ENCODE peak calls at places on chromosomes 7 and 10, in seven cellular contexts. V is heart right ventricle; X is CD8-positive, alpha-beta memory T cell; Y is MM.1S; O is A549; M is cardiac muscle cell; U is SK-N-SH. A is an unnamed sample.

GRCh38 chr7:30754315-30754877 is 2.5 kb downstream of the INMT start:
- DNase-seq in V (no peak), X (no peak), Y (no peak), O (no peak), M (no peak), U (no peak), A (no peak)

GRCh38 chr7:139771001-139771956 is 6.5 kb downstream of the HIPK2 start:
- DNase-seq in V (no peak), X (no peak), Y (no peak), O (peak; percentile 50), M (no peak), U (no peak), A (no peak)

GRCh38 chr10:69232252-69232651 is 12.1 kb downstream of the HKDC1 start:
- DNase-seq in V (no peak), X (no peak), Y (no peak), O (peak; percentile 86), M (no peak), U (no peak), A (no peak)

GRCh38 chr10:31508882-31509281 is 189.9 kb downstream of the ZEB1 start:
- DNase-seq in V (no peak), X (no peak), Y (no peak), O (no peak), M (no peak), U (no peak), A (no peak)

GRCh38 chr10:63700935-63701263 is 179.7 kb downstream of the REEP3 start:
- DNase-seq in V (no peak), X (no peak), Y (no peak), O (no peak), M (no peak), U (no peak), A (no peak)

GRCh38 chr7:49483142-49483541 is 290.3 kb upstream of the VWC2 start:
- DNase-seq in V (peak; percentile 6), X (no peak), Y (peak; percentile 28), O (peak; percentile 1), M (peak; percentile 16), U (peak; percentile 6), A (no peak)

GRCh38 chr7:45036317-45036716 is 36.3 kb downstream of the CCM2 start:
- DNase-seq in V (no peak), X (no peak), Y (no peak), O (no peak), M (no peak), U (no peak), A (no peak)

GRCh38 chr10:43125274-43125845 is 12.9 kb upstream of the CSGALNACT2 start:
- DNase-seq in V (no peak), X (no peak), Y (no peak), O (no peak), M (no peak), U (no peak), A (no peak)

GRCh38 chr7:131517218-131517923 is 39.1 kb downstream of the PODXL start:
- DNase-seq in V (no peak), X (no peak), Y (no peak), O (no peak), M (no peak), U (no peak), A (no peak)

GRCh38 chr7:100692578-100692961 is 1.5 kb downstream of the GIGYF1 start:
- DNase-seq in V (no peak), X (no peak), Y (no peak), O (no peak), M (no peak), U (no peak), A (no peak)

GRCh38 chr10:7866191-7866590 is 47.9 kb downstream of the TAF3 start:
- DNase-seq in V (no peak), X (no peak), Y (no peak), O (no peak), M (peak; percentile 40), U (no peak), A (no peak)

GRCh38 chr10:124025152-124025551 is 68.2 kb downstream of the CHST15 start:
- DNase-seq in V (no peak), X (no peak), Y (no peak), O (no peak), M (no peak), U (no peak), A (no peak)

GRCh38 chr7:103796296-103796962 is 193.0 kb downstream of the RELN start:
- DNase-seq in V (no peak), X (no peak), Y (no peak), O (no peak), M (no peak), U (no peak), A (no peak)

GRCh38 chr7:104366390-104366789 is 38.0 kb downstream of the LHFPL3 start:
- DNase-seq in V (no peak), X (no peak), Y (no peak), O (no peak), M (no peak), U (no peak), A (no peak)

GRCh38 chr10:47076949-47077348 is 165.7 kb downstream of the PTPN20 start:
- DNase-seq in V (no peak), X (no peak), Y (no peak), O (no peak), M (no peak), U (no peak), A (no peak)

GRCh38 chr7:22541789-22542188 is 41.8 kb upstream of the STEAP1B start:
- DNase-seq in V (no peak), X (no peak), Y (no peak), O (no peak), M (no peak), U (no peak), A (no peak)

GRCh38 chr10:24277771-24278518 is 69.0 kb downstream of the KIAA1217 start:
- DNase-seq in V (peak; percentile 28), X (no peak), Y (no peak), O (no peak), M (no peak), U (no peak), A (no peak)

GRCh38 chr10:132539431-132539839 is 1.8 kb downstream of the INPP5A start:
- DNase-seq in V (peak; percentile 39), X (no peak), Y (no peak), O (no peak), M (no peak), U (no peak), A (peak; percentile 38)

GRCh38 chr7:69285856-69286255 is 312.4 kb upstream of the AUTS2 start:
- DNase-seq in V (no peak), X (no peak), Y (no peak), O (no peak), M (no peak), U (no peak), A (no peak)

GRCh38 chr7:28239823-28240204 is 59.2 kb upstream of the JAZF1 start:
- DNase-seq in V (no peak), X (no peak), Y (no peak), O (no peak), M (no peak), U (no peak), A (no peak)

DNA sequence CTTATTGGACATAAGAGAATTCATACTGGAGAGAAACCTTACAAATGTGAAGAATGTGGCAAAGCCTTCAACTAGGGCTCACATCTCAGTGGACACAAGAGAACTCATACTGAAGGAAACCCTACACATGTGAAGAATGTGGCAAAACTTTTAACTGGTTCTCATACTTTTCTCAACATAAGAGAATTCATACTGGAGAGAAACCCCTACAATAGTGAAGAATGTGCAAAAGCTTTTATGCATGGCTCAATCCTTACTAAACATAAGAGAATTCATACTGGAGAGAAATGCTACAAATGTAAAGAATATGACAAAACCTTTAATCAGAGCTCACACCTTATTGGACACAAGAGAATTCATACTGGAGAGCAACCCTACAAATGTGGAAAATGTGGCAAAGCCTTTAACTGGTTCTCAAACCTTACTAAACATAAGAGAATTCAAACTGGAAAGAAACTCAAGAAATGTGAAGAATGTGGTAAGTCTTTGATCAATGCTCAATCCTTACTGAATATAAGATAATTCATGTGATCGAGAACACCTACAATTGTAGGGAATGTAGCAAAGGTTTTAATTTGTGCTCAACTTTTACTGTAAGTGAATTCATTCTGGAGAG is 121.8 kb upstream of the ZNF722 start:
- DNase-seq in V (no peak), X (no peak), Y (no peak), O (no peak), M (no peak), U (no peak), A (no peak)
- H3K9me3 ChIP-seq in V (peaks cover 26% of the 10 kb centered on the region), X (peaks cover 26% of the 10 kb centered on the region), Y (no peaks in the 10 kb centered on the region), O (peaks cover 41% of the 10 kb centered on the region), M (peaks cover 3% of the 10 kb centered on the region), U (peaks cover 49% of the 10 kb centered on the region), A (no peaks in the 10 kb centered on the region)

DNA sequence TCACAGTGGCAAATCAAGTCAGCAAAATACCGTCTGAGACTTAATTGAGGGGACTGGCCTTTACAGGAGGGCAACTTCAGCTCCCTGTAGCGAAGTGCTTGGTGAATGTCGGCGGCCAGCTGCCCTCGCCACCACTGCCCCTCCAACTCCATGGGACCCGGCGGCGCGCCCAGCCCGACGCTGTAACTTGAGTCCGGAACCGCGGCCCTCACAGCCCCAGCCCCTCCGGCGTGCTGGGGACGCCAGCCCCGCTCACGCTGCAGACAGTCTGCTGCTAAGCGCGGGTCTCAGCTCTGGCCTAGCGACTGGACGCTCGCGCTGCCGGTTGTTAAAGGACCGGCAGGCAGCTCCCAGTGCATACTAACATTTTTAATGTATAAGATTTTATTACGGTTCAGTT is 113.4 kb upstream of the NUPR2 start:
- DNase-seq in V (no peak), X (no peak), Y (no peak), O (no peak), M (no peak), U (peak; percentile 16), A (no peak)
- H3K9me3 ChIP-seq in V (no peaks in the 10 kb centered on the region), X (no peaks in the 10 kb centered on the region), Y (no peaks in the 10 kb centered on the region), O (no peaks in the 10 kb centered on the region), M (no peaks in the 10 kb centered on the region), U (no peaks in the 10 kb centered on the region), A (no peaks in the 10 kb centered on the region)

DNA sequence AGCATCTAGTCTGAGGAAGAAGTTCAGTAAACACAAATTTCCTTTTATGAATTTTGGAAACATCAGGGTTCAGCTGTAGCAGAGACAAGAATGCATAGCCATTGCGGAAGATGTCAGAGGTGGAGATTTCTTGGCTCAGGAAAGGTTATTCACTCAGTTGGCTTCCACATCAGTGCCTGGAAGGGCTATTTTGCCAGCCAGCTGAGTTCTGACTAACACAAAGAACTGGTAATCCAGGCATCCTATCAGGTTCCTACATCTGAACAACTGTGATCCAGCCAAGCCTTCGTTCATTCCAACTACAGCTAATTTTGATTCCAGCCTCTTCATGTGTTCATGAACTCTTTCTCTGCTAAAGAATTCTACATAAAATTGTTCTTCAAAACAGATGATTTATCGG is 965.6 kb downstream of the XPNPEP1 start:
- DNase-seq in V (no peak), X (no peak), Y (no peak), O (no peak), M (no peak), U (no peak), A (no peak)
- H3K9me3 ChIP-seq in V (peaks cover 2% of the 10 kb centered on the region), X (no peaks in the 10 kb centered on the region), Y (no peaks in the 10 kb centered on the region), O (no peaks in the 10 kb centered on the region), M (no peaks in the 10 kb centered on the region), U (no peaks in the 10 kb centered on the region), A (no peaks in the 10 kb centered on the region)

DNA sequence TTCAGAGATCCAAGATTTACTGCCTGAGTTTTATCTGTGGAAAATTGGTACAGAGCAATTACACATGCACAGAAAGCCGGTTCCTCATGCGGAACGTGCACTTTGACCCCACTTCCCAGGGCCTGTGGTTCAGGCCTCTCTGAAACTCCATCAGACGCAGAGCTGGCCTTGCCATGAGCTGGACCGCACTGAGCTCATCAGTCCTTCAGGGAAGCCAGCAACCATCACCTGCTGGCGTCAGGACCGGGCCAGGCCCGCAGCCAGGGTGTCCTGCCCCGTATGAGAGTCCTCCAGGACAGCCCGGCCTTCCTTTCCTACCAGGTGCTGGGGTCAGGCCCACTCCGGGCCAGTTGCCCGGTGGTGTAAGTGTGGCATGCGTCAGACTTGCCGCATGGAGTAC is 446.5 kb upstream of the FOXK1 start:
- DNase-seq in V (no peak), X (no peak), Y (no peak), O (no peak), M (no peak), U (no peak), A (no peak)
- H3K9me3 ChIP-seq in V (no peaks in the 10 kb centered on the region), X (no peaks in the 10 kb centered on the region), Y (no peaks in the 10 kb centered on the region), O (no peaks in the 10 kb centered on the region), M (no peaks in the 10 kb centered on the region), U (no peaks in the 10 kb centered on the region), A (no peaks in the 10 kb centered on the region)